ENCODE peak calls at places on chromosome 11, in five cellular contexts. One of them, this sample, is unnamed.

GRCh38 chr11:102807921-102808320 is 10.0 kb upstream of the MMP1 start:
- DNase-seq in IMR-90: peak
- DNase-seq in cardiac muscle cell: peak
- DNase-seq in dorsolateral prefrontal cortex: no peak
- DNase-seq in prostate gland: no peak
- DNase-seq in this sample: peak

GRCh38 chr11:120548682-120549209 is 37.2 kb downstream of the GRIK4 start:
- DNase-seq in IMR-90: no peak
- DNase-seq in cardiac muscle cell: no peak
- DNase-seq in dorsolateral prefrontal cortex: no peak
- DNase-seq in prostate gland: no peak
- DNase-seq in this sample: no peak

GRCh38 chr11:119661226-119661625 is 67.8 kb downstream of the NECTIN1 start:
- DNase-seq in IMR-90: no peak
- DNase-seq in cardiac muscle cell: no peak
- DNase-seq in dorsolateral prefrontal cortex: no peak
- DNase-seq in prostate gland: no peak
- DNase-seq in this sample: no peak

GRCh38 chr11:6812391-6813005 is 13.0 kb upstream of the OR6A2 start:
- DNase-seq in IMR-90: peak
- DNase-seq in cardiac muscle cell: peak
- DNase-seq in dorsolateral prefrontal cortex: no peak
- DNase-seq in prostate gland: peak
- DNase-seq in this sample: peak

GRCh38 chr11:63599211-63600122 is 14.8 kb downstream of the PLAAT3 start:
- DNase-seq in IMR-90: peak
- DNase-seq in cardiac muscle cell: peak
- DNase-seq in dorsolateral prefrontal cortex: no peak
- DNase-seq in prostate gland: no peak
- DNase-seq in this sample: peak

GRCh38 chr11:102798012-102798746 is at the start of gene MMP1:
- DNase-seq in IMR-90: peak
- DNase-seq in cardiac muscle cell: peak
- DNase-seq in dorsolateral prefrontal cortex: no peak
- DNase-seq in prostate gland: no peak
- DNase-seq in this sample: no peak

GRCh38 chr11:45079943-45080719 is 66.3 kb upstream of the PRDM11 start:
- DNase-seq in IMR-90: no peak
- DNase-seq in cardiac muscle cell: no peak
- DNase-seq in dorsolateral prefrontal cortex: peak
- DNase-seq in prostate gland: no peak
- DNase-seq in this sample: no peak

GRCh38 chr11:37343279-37343678 is 745.2 kb upstream of the RAG2 start:
- DNase-seq in IMR-90: no peak
- DNase-seq in cardiac muscle cell: no peak
- DNase-seq in dorsolateral prefrontal cortex: no peak
- DNase-seq in prostate gland: no peak
- DNase-seq in this sample: no peak

GRCh38 chr11:59172345-59173079 is 580 bp downstream of the DTX4 start:
- DNase-seq in IMR-90: no peak
- DNase-seq in cardiac muscle cell: peak
- DNase-seq in dorsolateral prefrontal cortex: no peak
- DNase-seq in prostate gland: no peak
- DNase-seq in this sample: no peak

GRCh38 chr11:28123151-28123571 is 15.0 kb downstream of the METTL15 start:
- DNase-seq in IMR-90: peak
- DNase-seq in cardiac muscle cell: no peak
- DNase-seq in dorsolateral prefrontal cortex: no peak
- DNase-seq in prostate gland: no peak
- DNase-seq in this sample: peak

GRCh38 chr11:697811-698311 is 2.2 kb downstream of the TMEM80 start:
- DNase-seq in IMR-90: peak
- DNase-seq in cardiac muscle cell: no peak
- DNase-seq in dorsolateral prefrontal cortex: no peak
- DNase-seq in prostate gland: no peak
- DNase-seq in this sample: peak

GRCh38 chr11:2133481-2134021 is 5.6 kb downstream of the IGF2 start:
- DNase-seq in IMR-90: no peak
- DNase-seq in cardiac muscle cell: no peak
- DNase-seq in dorsolateral prefrontal cortex: no peak
- DNase-seq in prostate gland: no peak
- DNase-seq in this sample: no peak

GRCh38 chr11:69770525-69770924 is 4.6 kb downstream of the FGF4 start:
- DNase-seq in IMR-90: no peak
- DNase-seq in cardiac muscle cell: no peak
- DNase-seq in dorsolateral prefrontal cortex: no peak
- DNase-seq in prostate gland: no peak
- DNase-seq in this sample: no peak

GRCh38 chr11:78961186-78961782 is 386.6 kb upstream of the NARS2 start:
- DNase-seq in IMR-90: peak
- DNase-seq in cardiac muscle cell: peak
- DNase-seq in dorsolateral prefrontal cortex: no peak
- DNase-seq in prostate gland: peak
- DNase-seq in this sample: peak

GRCh38 chr11:62508336-62509058 is 38.1 kb downstream of the AHNAK start:
- DNase-seq in IMR-90: peak
- DNase-seq in cardiac muscle cell: peak
- DNase-seq in dorsolateral prefrontal cortex: peak
- DNase-seq in prostate gland: peak
- DNase-seq in this sample: peak

GRCh38 chr11:123221074-123221473 is 26.0 kb upstream of the CLMP start:
- DNase-seq in IMR-90: no peak
- DNase-seq in cardiac muscle cell: peak
- DNase-seq in dorsolateral prefrontal cortex: no peak
- DNase-seq in prostate gland: no peak
- DNase-seq in this sample: no peak

GRCh38 chr11:75055511-75055910 is 41.2 kb downstream of the OR2AT4 start:
- DNase-seq in IMR-90: peak
- DNase-seq in cardiac muscle cell: peak
- DNase-seq in dorsolateral prefrontal cortex: no peak
- DNase-seq in prostate gland: no peak
- DNase-seq in this sample: peak

GRCh38 chr11:12995211-12995610 is 13.9 kb upstream of the RASSF10 start:
- DNase-seq in IMR-90: no peak
- DNase-seq in cardiac muscle cell: peak
- DNase-seq in dorsolateral prefrontal cortex: no peak
- DNase-seq in prostate gland: no peak
- DNase-seq in this sample: peak

GRCh38 chr11:69799582-69799981 is 19.6 kb downstream of the FGF3 start:
- DNase-seq in IMR-90: peak
- DNase-seq in cardiac muscle cell: peak
- DNase-seq in dorsolateral prefrontal cortex: no peak
- DNase-seq in prostate gland: no peak
- DNase-seq in this sample: peak

GRCh38 chr11:37280194-37280593 is 682.2 kb upstream of the RAG2 start:
- DNase-seq in IMR-90: no peak
- DNase-seq in cardiac muscle cell: peak
- DNase-seq in dorsolateral prefrontal cortex: no peak
- DNase-seq in prostate gland: no peak
- DNase-seq in this sample: no peak

GRCh38 chr11:131638889-131639288 is 268.5 kb downstream of the NTM start:
- DNase-seq in IMR-90: no peak
- DNase-seq in cardiac muscle cell: no peak
- DNase-seq in dorsolateral prefrontal cortex: no peak
- DNase-seq in prostate gland: no peak
- DNase-seq in this sample: no peak

GRCh38 chr11:76685237-76685636 is 14.7 kb upstream of the LRRC32 start:
- DNase-seq in IMR-90: no peak
- DNase-seq in cardiac muscle cell: no peak
- DNase-seq in dorsolateral prefrontal cortex: no peak
- DNase-seq in prostate gland: no peak
- DNase-seq in this sample: no peak

GRCh38 chr11:28763876-28764275 is 655.7 kb downstream of the METTL15 start:
- DNase-seq in IMR-90: peak
- DNase-seq in cardiac muscle cell: no peak
- DNase-seq in dorsolateral prefrontal cortex: no peak
- DNase-seq in prostate gland: no peak
- DNase-seq in this sample: no peak

GRCh38 chr11:125305346-125305745 is 140.8 kb downstream of the PKNOX2 start:
- DNase-seq in IMR-90: no peak
- DNase-seq in cardiac muscle cell: no peak
- DNase-seq in dorsolateral prefrontal cortex: no peak
- DNase-seq in prostate gland: no peak
- DNase-seq in this sample: no peak

GRCh38 chr11:64893194-64894069 is 15.0 kb upstream of the EHD1 start:
- DNase-seq in IMR-90: no peak
- DNase-seq in cardiac muscle cell: no peak
- DNase-seq in dorsolateral prefrontal cortex: no peak
- DNase-seq in prostate gland: no peak
- DNase-seq in this sample: no peak

GRCh38 chr11:24588075-24588474 is 91.2 kb downstream of the LUZP2 start:
- DNase-seq in IMR-90: peak
- DNase-seq in cardiac muscle cell: peak
- DNase-seq in dorsolateral prefrontal cortex: no peak
- DNase-seq in prostate gland: no peak
- DNase-seq in this sample: peak

GRCh38 chr11:88352139-88352538 is 14.6 kb upstream of the CTSC start:
- DNase-seq in IMR-90: peak
- DNase-seq in cardiac muscle cell: peak
- DNase-seq in dorsolateral prefrontal cortex: no peak
- DNase-seq in prostate gland: no peak
- DNase-seq in this sample: peak

GRCh38 chr11:3984896-3985295 is 109.7 kb upstream of the RRM1 start:
- DNase-seq in IMR-90: peak
- DNase-seq in cardiac muscle cell: peak
- DNase-seq in dorsolateral prefrontal cortex: no peak
- DNase-seq in prostate gland: no peak
- DNase-seq in this sample: peak

GRCh38 chr11:9827700-9828099 is 163.8 kb downstream of the SWAP70 start:
- DNase-seq in IMR-90: no peak
- DNase-seq in cardiac muscle cell: no peak
- DNase-seq in dorsolateral prefrontal cortex: no peak
- DNase-seq in prostate gland: no peak
- DNase-seq in this sample: no peak

DNA sequence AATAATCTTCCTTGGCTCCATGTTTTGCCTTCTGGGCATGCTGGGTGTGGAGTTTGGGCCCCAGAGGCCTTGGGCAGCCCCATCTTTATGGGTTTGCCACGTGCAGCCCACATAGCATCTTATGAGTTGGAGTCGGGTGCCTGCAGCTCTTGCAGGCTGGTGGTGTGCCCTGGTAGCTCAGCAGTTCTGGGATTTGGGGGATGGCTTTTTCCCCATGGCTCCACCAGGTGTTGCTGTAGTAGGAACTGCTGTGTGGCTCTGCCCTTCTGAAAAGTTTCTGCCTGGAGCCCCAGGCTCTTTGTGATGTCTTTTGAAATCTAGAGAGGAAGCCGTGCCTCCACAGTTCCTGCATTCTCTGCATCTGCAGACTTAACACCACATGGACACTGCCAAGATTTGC is 16.8 kb downstream of the EED start:
- DNase-seq in IMR-90: no peak
- DNase-seq in cardiac muscle cell: no peak
- DNase-seq in dorsolateral prefrontal cortex: no peak
- DNase-seq in prostate gland: no peak
- DNase-seq in this sample: no peak
- TF ChIP-seq CTCF in IMR-90: no peak
- TF ChIP-seq CTCF in cardiac muscle cell: no peak
- TF ChIP-seq CTCF in dorsolateral prefrontal cortex: no peak
- TF ChIP-seq CTCF in prostate gland: no peak
- TF ChIP-seq CTCF in this sample: no peak

DNA sequence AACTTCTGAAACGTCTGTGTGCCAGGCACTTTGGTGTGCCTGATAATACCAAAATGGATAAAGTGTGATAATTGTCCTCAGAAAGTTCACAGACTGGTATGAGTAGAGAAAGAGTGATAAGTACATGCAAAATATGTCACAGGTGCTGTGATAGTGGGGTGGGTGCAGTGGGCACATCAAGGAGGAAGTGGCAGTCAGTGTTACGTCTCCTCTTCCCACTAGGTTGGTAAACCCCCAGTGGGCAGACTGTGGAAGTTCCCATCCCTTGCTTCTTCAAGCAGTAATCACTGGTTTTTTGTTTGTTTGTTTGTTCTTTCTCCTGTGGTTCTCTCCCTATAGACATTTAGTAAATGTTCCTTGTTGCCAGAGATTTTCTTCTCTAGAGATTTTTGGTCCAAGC is 5.4 kb downstream of the RNF121 start:
- DNase-seq in IMR-90: no peak
- DNase-seq in cardiac muscle cell: no peak
- DNase-seq in dorsolateral prefrontal cortex: no peak
- DNase-seq in prostate gland: no peak
- DNase-seq in this sample: no peak
- H3K4me3 ChIP-seq in IMR-90: no peak
- H3K4me3 ChIP-seq in cardiac muscle cell: no peak
- H3K4me3 ChIP-seq in dorsolateral prefrontal cortex: no peak
- H3K4me3 ChIP-seq in prostate gland: no peak
- H3K4me3 ChIP-seq in this sample: no peak

GRCh38 chr11:135069884-135070283 is 657.8 kb upstream of the B3GAT1 start:
- DNase-seq in IMR-90: peak
- DNase-seq in cardiac muscle cell: no peak
- DNase-seq in dorsolateral prefrontal cortex: no peak
- DNase-seq in prostate gland: no peak
- DNase-seq in this sample: peak

GRCh38 chr11:135074397-135074998 is 662.5 kb upstream of the B3GAT1 start:
- DNase-seq in IMR-90: no peak
- DNase-seq in cardiac muscle cell: peak
- DNase-seq in dorsolateral prefrontal cortex: no peak
- DNase-seq in prostate gland: no peak
- DNase-seq in this sample: peak

GRCh38 chr11:135073444-135073843 is 661.4 kb upstream of the B3GAT1 start:
- DNase-seq in IMR-90: no peak
- DNase-seq in cardiac muscle cell: no peak
- DNase-seq in dorsolateral prefrontal cortex: no peak
- DNase-seq in prostate gland: no peak
- DNase-seq in this sample: no peak

GRCh38 chr11:135073870-135074269 is 661.8 kb upstream of the B3GAT1 start:
- DNase-seq in IMR-90: no peak
- DNase-seq in cardiac muscle cell: no peak
- DNase-seq in dorsolateral prefrontal cortex: no peak
- DNase-seq in prostate gland: no peak
- DNase-seq in this sample: no peak

GRCh38 chr11:135075740-135076139 is 663.7 kb upstream of the B3GAT1 start:
- DNase-seq in IMR-90: peak
- DNase-seq in cardiac muscle cell: peak
- DNase-seq in dorsolateral prefrontal cortex: no peak
- DNase-seq in prostate gland: no peak
- DNase-seq in this sample: peak
- TF ChIP-seq CTCF in IMR-90: peak
- TF ChIP-seq CTCF in cardiac muscle cell: peak
- TF ChIP-seq CTCF in dorsolateral prefrontal cortex: no peak
- TF ChIP-seq CTCF in prostate gland: no peak
- TF ChIP-seq CTCF in this sample: peak

GRCh38 chr11:129372609-129373488 is 2.8 kb upstream of the BARX2 start:
- DNase-seq in IMR-90: no peak
- DNase-seq in cardiac muscle cell: no peak
- DNase-seq in dorsolateral prefrontal cortex: no peak
- DNase-seq in prostate gland: no peak
- DNase-seq in this sample: no peak

GRCh38 chr11:129373489-129373953 is 2.1 kb upstream of the BARX2 start:
- DNase-seq in IMR-90: no peak
- DNase-seq in cardiac muscle cell: peak
- DNase-seq in dorsolateral prefrontal cortex: no peak
- DNase-seq in prostate gland: no peak
- DNase-seq in this sample: no peak

GRCh38 chr11:129375731-129376657 is at the start of gene BARX2:
- DNase-seq in IMR-90: peak
- DNase-seq in cardiac muscle cell: peak
- DNase-seq in dorsolateral prefrontal cortex: no peak
- DNase-seq in prostate gland: peak
- DNase-seq in this sample: peak

GRCh38 chr11:129374993-129375721 is 491 bp upstream of the BARX2 start:
- DNase-seq in IMR-90: no peak
- DNase-seq in cardiac muscle cell: no peak
- DNase-seq in dorsolateral prefrontal cortex: no peak
- DNase-seq in prostate gland: peak
- DNase-seq in this sample: no peak

GRCh38 chr11:129374081-129374992 is 1.3 kb upstream of the BARX2 start:
- DNase-seq in IMR-90: no peak
- DNase-seq in cardiac muscle cell: no peak
- DNase-seq in dorsolateral prefrontal cortex: no peak
- DNase-seq in prostate gland: no peak
- DNase-seq in this sample: no peak
- H3K4me3 ChIP-seq in IMR-90: peak
- H3K4me3 ChIP-seq in cardiac muscle cell: peak
- H3K4me3 ChIP-seq in dorsolateral prefrontal cortex: peak
- H3K4me3 ChIP-seq in prostate gland: no peak
- H3K4me3 ChIP-seq in this sample: no peak